ENCODE peak calls at places on chromosomes 13 and 19, in ten cellular contexts. One of them, this sample, is unnamed.

GRCh38 chr19:48419158-48419920 is 25.9 kb downstream of the GRIN2D start:
- DNase-seq in PC-3: peak; percentile 18
- DNase-seq in cardiac muscle cell: peak; percentile 42
- DNase-seq in heart right ventricle: no peak
- DNase-seq in K562: peak; percentile 56
- DNase-seq in body of pancreas: no peak
- DNase-seq in AG04450: no peak
- DNase-seq in tibial nerve: no peak
- DNase-seq in ovary: peak; percentile 44
- DNase-seq in uterus: peak; percentile 28
- DNase-seq in this sample: peak; percentile 75

GRCh38 chr19:50967924-50968708 is 1.3 kb downstream of the KLK6 start:
- DNase-seq in PC-3: peak; percentile 25
- DNase-seq in cardiac muscle cell: no peak
- DNase-seq in heart right ventricle: no peak
- DNase-seq in K562: no peak
- DNase-seq in body of pancreas: no peak
- DNase-seq in AG04450: no peak
- DNase-seq in tibial nerve: no peak
- DNase-seq in ovary: no peak
- DNase-seq in uterus: no peak
- DNase-seq in this sample: no peak

GRCh38 chr19:13165091-13165997 is 15.1 kb downstream of the IER2 start:
- DNase-seq in PC-3: peak; percentile 75
- DNase-seq in cardiac muscle cell: peak; percentile 47
- DNase-seq in heart right ventricle: no peak
- DNase-seq in K562: no peak
- DNase-seq in body of pancreas: no peak
- DNase-seq in AG04450: no peak
- DNase-seq in tibial nerve: no peak
- DNase-seq in ovary: no peak
- DNase-seq in uterus: no peak
- DNase-seq in this sample: no peak

GRCh38 chr19:49676136-49676689 is 858 bp upstream of the PRMT1 start:
- DNase-seq in PC-3: peak; percentile 86
- DNase-seq in cardiac muscle cell: peak; percentile 97
- DNase-seq in heart right ventricle: peak; percentile 92
- DNase-seq in K562: peak; percentile 74
- DNase-seq in body of pancreas: peak; percentile 88
- DNase-seq in AG04450: peak; percentile 86
- DNase-seq in tibial nerve: peak; percentile 78
- DNase-seq in ovary: no peak
- DNase-seq in uterus: peak; percentile 93
- DNase-seq in this sample: peak; percentile 90

GRCh38 chr13:51560336-51560735 is 23.9 kb upstream of the WDFY2 start:
- DNase-seq in PC-3: no peak
- DNase-seq in cardiac muscle cell: no peak
- DNase-seq in heart right ventricle: no peak
- DNase-seq in K562: no peak
- DNase-seq in body of pancreas: no peak
- DNase-seq in AG04450: no peak
- DNase-seq in tibial nerve: no peak
- DNase-seq in ovary: no peak
- DNase-seq in uterus: no peak
- DNase-seq in this sample: no peak

GRCh38 chr13:40384976-40385857 is 281.2 kb downstream of the FOXO1 start:
- DNase-seq in PC-3: no peak
- DNase-seq in cardiac muscle cell: no peak
- DNase-seq in heart right ventricle: no peak
- DNase-seq in K562: no peak
- DNase-seq in body of pancreas: no peak
- DNase-seq in AG04450: no peak
- DNase-seq in tibial nerve: no peak
- DNase-seq in ovary: no peak
- DNase-seq in uterus: no peak
- DNase-seq in this sample: no peak

GRCh38 chr13:111575719-111576118 is 255.3 kb downstream of the TEX29 start:
- DNase-seq in PC-3: no peak
- DNase-seq in cardiac muscle cell: no peak
- DNase-seq in heart right ventricle: no peak
- DNase-seq in K562: no peak
- DNase-seq in body of pancreas: no peak
- DNase-seq in AG04450: no peak
- DNase-seq in tibial nerve: no peak
- DNase-seq in ovary: no peak
- DNase-seq in uterus: no peak
- DNase-seq in this sample: no peak

GRCh38 chr19:34274827-34275625 is 20.7 kb downstream of the GARRE1 start:
- DNase-seq in PC-3: peak; percentile 46
- DNase-seq in cardiac muscle cell: peak; percentile 93
- DNase-seq in heart right ventricle: no peak
- DNase-seq in K562: no peak
- DNase-seq in body of pancreas: no peak
- DNase-seq in AG04450: peak; percentile 72
- DNase-seq in tibial nerve: no peak
- DNase-seq in ovary: no peak
- DNase-seq in uterus: no peak
- DNase-seq in this sample: no peak

GRCh38 chr19:12792853-12793289 is 1.6 kb downstream of the JUNB start:
- DNase-seq in PC-3: peak; percentile 19
- DNase-seq in cardiac muscle cell: no peak
- DNase-seq in heart right ventricle: no peak
- DNase-seq in K562: no peak
- DNase-seq in body of pancreas: peak; percentile 44
- DNase-seq in AG04450: no peak
- DNase-seq in tibial nerve: no peak
- DNase-seq in ovary: no peak
- DNase-seq in uterus: no peak
- DNase-seq in this sample: peak; percentile 57

GRCh38 chr19:39514840-39515550 is at the start of gene SELENOV:
- DNase-seq in PC-3: no peak
- DNase-seq in cardiac muscle cell: no peak
- DNase-seq in heart right ventricle: no peak
- DNase-seq in K562: peak; percentile 60
- DNase-seq in body of pancreas: no peak
- DNase-seq in AG04450: no peak
- DNase-seq in tibial nerve: no peak
- DNase-seq in ovary: peak; percentile 47
- DNase-seq in uterus: no peak
- DNase-seq in this sample: no peak

GRCh38 chr13:95660981-95661581 is 15.9 kb upstream of the DNAJC3 start:
- DNase-seq in PC-3: peak; percentile 64
- DNase-seq in cardiac muscle cell: peak; percentile 68
- DNase-seq in heart right ventricle: no peak
- DNase-seq in K562: peak; percentile 12
- DNase-seq in body of pancreas: no peak
- DNase-seq in AG04450: no peak
- DNase-seq in tibial nerve: no peak
- DNase-seq in ovary: no peak
- DNase-seq in uterus: no peak
- DNase-seq in this sample: no peak

GRCh38 chr13:65378943-65379519 is 1851.1 kb downstream of the PCDH9 start:
- DNase-seq in PC-3: peak; percentile 4
- DNase-seq in cardiac muscle cell: peak; percentile 25
- DNase-seq in heart right ventricle: no peak
- DNase-seq in K562: no peak
- DNase-seq in body of pancreas: no peak
- DNase-seq in AG04450: no peak
- DNase-seq in tibial nerve: no peak
- DNase-seq in ovary: no peak
- DNase-seq in uterus: no peak
- DNase-seq in this sample: no peak

GRCh38 chr13:74200081-74200480 is 65.9 kb upstream of the KLF12 start:
- DNase-seq in PC-3: no peak
- DNase-seq in cardiac muscle cell: no peak
- DNase-seq in heart right ventricle: no peak
- DNase-seq in K562: no peak
- DNase-seq in body of pancreas: no peak
- DNase-seq in AG04450: no peak
- DNase-seq in tibial nerve: no peak
- DNase-seq in ovary: no peak
- DNase-seq in uterus: no peak
- DNase-seq in this sample: no peak

GRCh38 chr13:38417727-38418126 is 68.1 kb downstream of the UFM1 start:
- DNase-seq in PC-3: peak; percentile 73
- DNase-seq in cardiac muscle cell: peak; percentile 24
- DNase-seq in heart right ventricle: no peak
- DNase-seq in K562: peak; percentile 16
- DNase-seq in body of pancreas: no peak
- DNase-seq in AG04450: no peak
- DNase-seq in tibial nerve: peak; percentile 24
- DNase-seq in ovary: no peak
- DNase-seq in uterus: no peak
- DNase-seq in this sample: no peak

GRCh38 chr19:32191921-32192320 is 153.5 kb upstream of the ZNF507 start:
- DNase-seq in PC-3: no peak
- DNase-seq in cardiac muscle cell: no peak
- DNase-seq in heart right ventricle: no peak
- DNase-seq in K562: no peak
- DNase-seq in body of pancreas: no peak
- DNase-seq in AG04450: no peak
- DNase-seq in tibial nerve: no peak
- DNase-seq in ovary: no peak
- DNase-seq in uterus: no peak
- DNase-seq in this sample: no peak

GRCh38 chr13:70162141-70162540 is 53.9 kb upstream of the KLHL1 start:
- DNase-seq in PC-3: no peak
- DNase-seq in cardiac muscle cell: no peak
- DNase-seq in heart right ventricle: no peak
- DNase-seq in K562: no peak
- DNase-seq in body of pancreas: no peak
- DNase-seq in AG04450: no peak
- DNase-seq in tibial nerve: no peak
- DNase-seq in ovary: no peak
- DNase-seq in uterus: no peak
- DNase-seq in this sample: no peak

GRCh38 chr19:29855087-29855486 is 43.3 kb downstream of the CCNE1 start:
- DNase-seq in PC-3: no peak
- DNase-seq in cardiac muscle cell: no peak
- DNase-seq in heart right ventricle: no peak
- DNase-seq in K562: peak; percentile 31
- DNase-seq in body of pancreas: no peak
- DNase-seq in AG04450: no peak
- DNase-seq in tibial nerve: no peak
- DNase-seq in ovary: no peak
- DNase-seq in uterus: no peak
- DNase-seq in this sample: no peak
- H3K27ac ChIP-seq in PC-3: no peak overlapping the region
- H3K27ac ChIP-seq in cardiac muscle cell: no peak overlapping the region
- H3K27ac ChIP-seq in heart right ventricle: no peak overlapping the region
- H3K27ac ChIP-seq in K562: no peak overlapping the region
- H3K27ac ChIP-seq in body of pancreas: no peak overlapping the region
- H3K27ac ChIP-seq in AG04450: no peak overlapping the region
- H3K27ac ChIP-seq in tibial nerve: no peak overlapping the region
- H3K27ac ChIP-seq in ovary: no peak overlapping the region
- H3K27ac ChIP-seq in uterus: no peak overlapping the region
- H3K27ac ChIP-seq in this sample: no peak overlapping the region

DNA sequence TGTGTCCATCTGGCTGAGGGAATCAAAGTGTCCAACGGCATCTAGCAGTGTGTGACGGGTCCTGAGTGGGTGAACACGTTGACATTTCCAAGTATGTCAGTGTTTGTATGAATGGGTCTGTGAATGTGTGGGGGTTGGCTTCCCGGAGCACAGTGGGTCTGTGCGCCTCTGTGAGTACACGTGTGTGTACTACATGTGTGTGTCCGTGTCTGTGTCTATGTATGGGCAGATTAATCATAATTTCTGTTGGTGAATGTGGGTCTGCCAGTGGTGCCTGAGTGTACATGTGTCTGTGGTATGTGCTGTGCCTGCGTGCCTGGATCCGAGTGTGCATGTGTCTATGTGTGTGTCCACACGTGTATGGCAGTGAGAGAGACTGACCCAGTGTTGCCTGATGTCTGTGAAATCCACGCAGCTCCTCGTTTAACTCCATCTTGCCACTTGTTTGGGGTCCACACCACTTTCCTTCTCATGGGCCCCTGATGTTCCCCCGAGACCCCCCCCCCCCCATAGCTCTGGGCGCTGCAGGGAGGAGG is 5.4 kb downstream of the CCDC8 start:
- DNase-seq in PC-3: no peak
- DNase-seq in cardiac muscle cell: peak; percentile 23
- DNase-seq in heart right ventricle: no peak
- DNase-seq in K562: no peak
- DNase-seq in body of pancreas: no peak
- DNase-seq in AG04450: no peak
- DNase-seq in tibial nerve: no peak
- DNase-seq in ovary: no peak
- DNase-seq in uterus: no peak
- DNase-seq in this sample: no peak
- TF ChIP-seq CTCF in PC-3: no peak
- TF ChIP-seq CTCF in cardiac muscle cell: no peak
- TF ChIP-seq CTCF in heart right ventricle: no peak
- TF ChIP-seq CTCF in K562: no peak
- TF ChIP-seq CTCF in body of pancreas: no peak
- TF ChIP-seq CTCF in AG04450: no peak
- TF ChIP-seq CTCF in tibial nerve: no peak
- TF ChIP-seq CTCF in ovary: no peak
- TF ChIP-seq CTCF in uterus: no peak
- TF ChIP-seq CTCF in this sample: no peak

DNA sequence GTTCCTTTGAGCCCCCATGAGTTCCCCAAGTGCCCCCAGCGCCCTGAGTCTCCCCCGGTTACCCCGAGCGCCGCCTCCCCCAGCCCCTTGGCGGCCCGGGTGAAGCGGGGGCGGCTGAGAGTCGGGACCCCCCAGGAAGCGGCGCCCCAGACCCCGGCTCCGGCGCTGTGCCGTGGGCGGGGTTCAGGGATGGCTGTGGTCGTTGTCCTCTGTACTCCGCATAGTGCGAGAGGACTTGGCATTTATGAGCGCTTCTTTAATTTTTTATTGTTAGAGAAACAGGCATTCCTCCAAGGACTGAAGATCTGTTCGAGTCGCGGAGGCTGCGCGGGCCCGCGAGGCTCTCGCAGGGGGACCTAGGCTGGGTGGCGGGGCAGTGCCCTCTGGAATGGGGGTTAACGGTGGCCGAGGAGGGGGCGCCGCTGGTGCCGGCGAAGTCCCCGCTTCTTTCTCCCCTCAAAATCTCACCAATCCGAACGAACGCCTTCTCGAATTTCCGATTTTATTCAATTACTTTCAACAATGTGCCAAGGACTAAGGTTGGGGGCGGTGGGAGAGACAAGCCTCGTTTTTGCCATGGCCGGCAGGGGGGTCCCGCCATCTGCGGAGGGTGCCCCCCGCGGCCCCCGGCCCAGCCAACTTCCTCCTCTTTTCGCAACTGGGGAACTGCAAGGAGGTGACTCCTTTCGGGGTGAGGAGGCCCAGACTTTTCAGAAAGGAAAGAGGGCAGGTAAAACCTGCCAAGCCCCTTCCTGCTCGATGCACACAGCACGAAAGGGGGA is 595 bp upstream of the GJB2 start:
- DNase-seq in PC-3: peak; percentile 41
- DNase-seq in cardiac muscle cell: no peak
- DNase-seq in heart right ventricle: no peak
- DNase-seq in K562: no peak
- DNase-seq in body of pancreas: no peak
- DNase-seq in AG04450: no peak
- DNase-seq in tibial nerve: no peak
- DNase-seq in ovary: no peak
- DNase-seq in uterus: no peak
- DNase-seq in this sample: no peak
- H3K27me3 ChIP-seq in PC-3: no peaks in the 10 kb centered on the region
- H3K27me3 ChIP-seq in cardiac muscle cell: peaks cover 89% of the 10 kb centered on the region
- H3K27me3 ChIP-seq in heart right ventricle: peaks cover 68% of the 10 kb centered on the region
- H3K27me3 ChIP-seq in K562: peaks cover 4% of the 10 kb centered on the region
- H3K27me3 ChIP-seq in body of pancreas: peaks cover 20% of the 10 kb centered on the region
- H3K27me3 ChIP-seq in AG04450: peaks cover 49% of the 10 kb centered on the region
- H3K27me3 ChIP-seq in tibial nerve: no peaks in the 10 kb centered on the region
- H3K27me3 ChIP-seq in ovary: peaks cover 2% of the 10 kb centered on the region
- H3K27me3 ChIP-seq in uterus: no peaks in the 10 kb centered on the region
- H3K27me3 ChIP-seq in this sample: peaks cover 54% of the 10 kb centered on the region

GRCh38 chr13:41562083-41562482 is 104.7 kb downstream of the RGCC start:
- DNase-seq in PC-3: no peak
- DNase-seq in cardiac muscle cell: peak; percentile 90
- DNase-seq in heart right ventricle: peak; percentile 60
- DNase-seq in K562: no peak
- DNase-seq in body of pancreas: no peak
- DNase-seq in AG04450: peak; percentile 81
- DNase-seq in tibial nerve: peak; percentile 76
- DNase-seq in ovary: peak; percentile 82
- DNase-seq in uterus: peak; percentile 71
- DNase-seq in this sample: peak; percentile 31
- H3K27ac ChIP-seq in PC-3: no peak overlapping the region
- H3K27ac ChIP-seq in cardiac muscle cell: no peak overlapping the region
- H3K27ac ChIP-seq in heart right ventricle: no peak overlapping the region
- H3K27ac ChIP-seq in K562: no peak overlapping the region
- H3K27ac ChIP-seq in body of pancreas: no peak overlapping the region
- H3K27ac ChIP-seq in AG04450: no peak overlapping the region
- H3K27ac ChIP-seq in tibial nerve: peak overlapping the region; percentile 83
- H3K27ac ChIP-seq in ovary: no peak overlapping the region
- H3K27ac ChIP-seq in uterus: no peak overlapping the region
- H3K27ac ChIP-seq in this sample: peak overlapping the region; percentile 26

This sample was measured in transverse colon.